ENCODE peak calls at places on chromosomes 13 and 19, in ten cellular contexts. L, V, T, J, M, F, D, B, Y and I are unnamed samples.

GRCh38 chr13:49419292-49419691 is 24.6 kb downstream of the CAB39L start:
- DNase-seq in L (no peak), V (no peak), T (no peak), J (no peak), M (no peak), F (peak), D (peak), B (no peak), Y (no peak), I (no peak)

GRCh38 chr19:18449552-18449951 is 11.6 kb upstream of the ISYNA1 start:
- DNase-seq in L (no peak), V (no peak), T (no peak), J (no peak), M (no peak), F (no peak), D (no peak), B (no peak), Y (no peak), I (no peak)

GRCh38 chr13:98731925-98732324 is 20.5 kb downstream of the SLC15A1 start:
- DNase-seq in L (no peak), V (no peak), T (no peak), J (no peak), M (no peak), F (no peak), D (no peak), B (no peak), Y (no peak), I (no peak)

GRCh38 chr13:42594577-42595571 is 20.9 kb downstream of the TNFSF11 start:
- DNase-seq in L (peak), V (no peak), T (peak), J (no peak), M (peak), F (peak), D (peak), B (no peak), Y (peak), I (peak)

GRCh38 chr13:30408319-30409101 is 13.8 kb upstream of the UBE2L5 start:
- DNase-seq in L (peak), V (peak), T (peak), J (peak), M (peak), F (peak), D (peak), B (no peak), Y (peak), I (peak)

GRCh38 chr19:4814625-4815425 is 16.7 kb downstream of the TICAM1 start:
- DNase-seq in L (no peak), V (no peak), T (no peak), J (no peak), M (no peak), F (no peak), D (peak), B (no peak), Y (no peak), I (no peak)

GRCh38 chr19:51172223-51172622 is 30.1 kb downstream of the SIGLEC7 start:
- DNase-seq in L (no peak), V (no peak), T (no peak), J (no peak), M (no peak), F (no peak), D (no peak), B (no peak), Y (no peak), I (no peak)

GRCh38 chr13:73782781-73783180 is 351.4 kb downstream of the KLF12 start:
- DNase-seq in L (no peak), V (no peak), T (no peak), J (no peak), M (no peak), F (no peak), D (peak), B (no peak), Y (no peak), I (peak)

GRCh38 chr19:19486343-19487076 is 28.8 kb downstream of the TSSK6 start:
- DNase-seq in L (no peak), V (no peak), T (no peak), J (no peak), M (no peak), F (no peak), D (no peak), B (no peak), Y (no peak), I (no peak)

GRCh38 chr19:18754501-18754900 is 36.6 kb downstream of the COMP start:
- DNase-seq in L (no peak), V (no peak), T (no peak), J (no peak), M (no peak), F (peak), D (no peak), B (no peak), Y (no peak), I (no peak)

GRCh38 chr19:38213911-38214625 is 10.0 kb downstream of the DPF1 start:
- DNase-seq in L (peak), V (no peak), T (no peak), J (no peak), M (no peak), F (peak), D (peak), B (peak), Y (no peak), I (peak)

GRCh38 chr13:29677627-29678026 is 82.1 kb upstream of the SLC7A1 start:
- DNase-seq in L (peak), V (no peak), T (no peak), J (no peak), M (no peak), F (no peak), D (no peak), B (no peak), Y (no peak), I (no peak)

GRCh38 chr13:46738055-46738454 is 58.9 kb downstream of the ESD start:
- DNase-seq in L (no peak), V (no peak), T (no peak), J (no peak), M (no peak), F (peak), D (no peak), B (no peak), Y (no peak), I (no peak)

GRCh38 chr13:21458457-21458815 is 667 bp downstream of the ZDHHC20 start:
- DNase-seq in L (peak), V (no peak), T (peak), J (no peak), M (peak), F (no peak), D (no peak), B (no peak), Y (peak), I (no peak)

GRCh38 chr13:86581711-86582110 is 782.5 kb upstream of the SLITRK6 start:
- DNase-seq in L (peak), V (no peak), T (no peak), J (no peak), M (no peak), F (no peak), D (peak), B (peak), Y (no peak), I (peak)

GRCh38 chr13:21069561-21070004 is 8.2 kb upstream of the LATS2 start:
- DNase-seq in L (peak), V (no peak), T (peak), J (no peak), M (no peak), F (peak), D (peak), B (peak), Y (no peak), I (peak)

GRCh38 chr19:28489126-28489660 is 723.8 kb downstream of the UQCRFS1 start:
- DNase-seq in L (no peak), V (no peak), T (no peak), J (no peak), M (no peak), F (no peak), D (no peak), B (no peak), Y (no peak), I (no peak)

GRCh38 chr13:48334534-48335127 is 31.1 kb downstream of the RB1 start:
- DNase-seq in L (peak), V (no peak), T (no peak), J (no peak), M (no peak), F (peak), D (peak), B (no peak), Y (no peak), I (no peak)

GRCh38 chr19:17075035-17075859 is at the start of the genes HAUS8 and MYO9B:
- DNase-seq in L (peak), V (peak), T (peak), J (peak), M (peak), F (peak), D (peak), B (peak), Y (peak), I (peak)

GRCh38 chr19:34171539-34171876 is 796 bp upstream of the LSM14A start:
- DNase-seq in L (peak), V (no peak), T (no peak), J (no peak), M (no peak), F (no peak), D (peak), B (no peak), Y (no peak), I (peak)

GRCh38 chr13:107452833-107453232 is 762.5 kb downstream of the LIG4 start:
- DNase-seq in L (no peak), V (no peak), T (no peak), J (no peak), M (no peak), F (no peak), D (no peak), B (no peak), Y (no peak), I (no peak)

GRCh38 chr13:107450426-107450825 is 764.9 kb downstream of the LIG4 start:
- DNase-seq in L (no peak), V (no peak), T (no peak), J (no peak), M (no peak), F (peak), D (no peak), B (no peak), Y (no peak), I (no peak)

GRCh38 chr13:107456431-107456830 is 758.9 kb downstream of the LIG4 start:
- DNase-seq in L (no peak), V (no peak), T (no peak), J (no peak), M (no peak), F (no peak), D (no peak), B (no peak), Y (no peak), I (no peak)

GRCh38 chr13:107447591-107447990 is 767.7 kb downstream of the LIG4 start:
- DNase-seq in L (no peak), V (no peak), T (no peak), J (no peak), M (no peak), F (no peak), D (no peak), B (peak), Y (no peak), I (no peak)

DNA sequence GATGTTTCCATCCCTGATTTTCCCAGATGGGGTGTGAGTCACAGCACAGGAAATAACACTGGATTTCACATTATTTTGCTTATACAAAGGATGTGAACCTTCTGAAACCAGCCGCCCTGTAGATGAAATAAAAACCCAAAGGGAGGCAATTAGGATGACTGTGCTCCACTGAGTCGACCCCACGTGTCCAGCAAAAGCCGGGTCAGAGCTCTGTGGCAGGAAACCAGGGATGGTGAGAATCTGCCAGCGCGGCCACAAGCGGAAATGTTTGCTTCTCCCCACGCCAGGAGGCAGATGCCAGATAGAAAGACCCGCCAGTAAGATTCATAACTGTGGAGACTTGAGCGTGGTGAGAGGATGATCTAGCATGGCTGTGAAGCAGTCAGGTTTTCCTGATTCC is 764.4 kb downstream of the LIG4 start:
- DNase-seq in L (no peak), V (no peak), T (peak), J (no peak), M (no peak), F (peak), D (peak), B (peak), Y (no peak), I (peak)
- H3K4me3 ChIP-seq in L (no peak), V (peak), T (no peak), J (no peak), M (no peak), F (no peak), D (no peak), B (no peak), Y (no peak), I (no peak)

GRCh38 chr13:50912851-50913250 is 3.3 kb downstream of the RNASEH2B start:
- DNase-seq in L (no peak), V (no peak), T (no peak), J (no peak), M (no peak), F (no peak), D (no peak), B (no peak), Y (no peak), I (no peak)
- H3K4me3 ChIP-seq in L (no peak), V (no peak), T (no peak), J (no peak), M (no peak), F (no peak), D (no peak), B (no peak), Y (no peak), I (no peak)

GRCh38 chr19:46351241-46352041 is 4.6 kb downstream of the PPP5C start:
- DNase-seq in L (peak), V (peak), T (peak), J (no peak), M (peak), F (peak), D (peak), B (no peak), Y (peak), I (no peak)
- H3K4me3 ChIP-seq in L (no peak), V (peak), T (no peak), J (no peak), M (peak), F (no peak), D (no peak), B (no peak), Y (no peak), I (no peak)

GRCh38 chr19:2290441-2291184 is 8.6 kb upstream of the PEAK3 start:
- DNase-seq in L (peak), V (no peak), T (no peak), J (no peak), M (peak), F (no peak), D (no peak), B (no peak), Y (no peak), I (no peak)
- H3K4me3 ChIP-seq in L (no peak), V (peak), T (peak), J (peak), M (peak), F (no peak), D (no peak), B (no peak), Y (no peak), I (no peak)